ENCODE peak calls at places on chromosomes 4 and X, in four cellular contexts. W, K, V and C are unnamed samples.

GRCh38 chr4:44522761-44523445 is 74.3 kb upstream of the KCTD8 start:
- DNase-seq in W (no peak), K (no peak), V (no peak), C (no peak)

GRCh38 chr4:146520894-146521542 is 722 bp downstream of the SLC10A7 start:
- DNase-seq in W (peak; percentile 67), K (peak; percentile 63), V (peak; percentile 23), C (peak; percentile 76)

GRCh38 chr4:42513748-42514490 is 116.6 kb downstream of the SHISA3 start:
- DNase-seq in W (no peak), K (no peak), V (no peak), C (no peak)

GRCh38 chr4:47942420-47942819 is 28.0 kb upstream of the NFXL1 start:
- DNase-seq in W (no peak), K (no peak), V (no peak), C (no peak)

GRCh38 chr4:113474017-113474416 is 287.5 kb downstream of the CAMK2D start:
- DNase-seq in W (peak; percentile 59), K (peak; percentile 82), V (peak; percentile 81), C (peak; percentile 96)

GRCh38 chr4:102601586-102602227 is 100.5 kb downstream of the NFKB1 start:
- DNase-seq in W (no peak), K (no peak), V (no peak), C (no peak)

GRCh38 chr4:13601060-13601459 is 26.5 kb downstream of the BOD1L1 start:
- DNase-seq in W (no peak), K (no peak), V (no peak), C (no peak)

GRCh38 chrX:13489451-13489850 is 80.0 kb upstream of the EGFL6 start:
- DNase-seq in W (peak; percentile 70), K (peak; percentile 38), V (no peak), C (peak; percentile 78)

GRCh38 chr4:80202190-80202711 is 4.9 kb downstream of the PRDM8 start:
- DNase-seq in W (no peak), K (peak; percentile 80), V (no peak), C (peak; percentile 58)

GRCh38 chr4:101158136-101158485 is 189.2 kb downstream of the PPP3CA start:
- DNase-seq in W (peak; percentile 14), K (peak; percentile 24), V (no peak), C (no peak)

GRCh38 chrX:19410259-19410658 is 66.5 kb downstream of the PDHA1 start:
- DNase-seq in W (no peak), K (no peak), V (no peak), C (no peak)

GRCh38 chr4:111066447-111066846 is 443.6 kb upstream of the PITX2 start:
- DNase-seq in W (peak; percentile 2), K (peak; percentile 63), V (no peak), C (peak; percentile 41)